ENCODE peak calls at places on chromosomes 5 and 9, in six cellular contexts. One of them, this sample, is unnamed.

GRCh38 chr5:5421149-5421960 is 1.1 kb upstream of the ICE1 start:
- DNase-seq in uterus: no peak
- DNase-seq in sigmoid colon: no peak
- DNase-seq in right lobe of liver: no peak
- DNase-seq in endothelial cell of umbilical vein: peak; percentile 2
- DNase-seq in ovary: no peak
- DNase-seq in this sample: no peak

GRCh38 chr5:154087260-154087659 is 48.5 kb downstream of the MFAP3 start:
- DNase-seq in uterus: no peak
- DNase-seq in sigmoid colon: no peak
- DNase-seq in right lobe of liver: no peak
- DNase-seq in endothelial cell of umbilical vein: no peak
- DNase-seq in ovary: no peak
- DNase-seq in this sample: no peak

GRCh38 chr5:150303070-150303595 is 428 bp upstream of the ARSI start:
- DNase-seq in uterus: peak; percentile 49
- DNase-seq in sigmoid colon: no peak
- DNase-seq in right lobe of liver: no peak
- DNase-seq in endothelial cell of umbilical vein: no peak
- DNase-seq in ovary: no peak
- DNase-seq in this sample: no peak

GRCh38 chr5:32202394-32202793 is 28.3 kb upstream of the GOLPH3 start:
- DNase-seq in uterus: no peak
- DNase-seq in sigmoid colon: no peak
- DNase-seq in right lobe of liver: no peak
- DNase-seq in endothelial cell of umbilical vein: no peak
- DNase-seq in ovary: no peak
- DNase-seq in this sample: no peak

GRCh38 chr9:38434833-38435232 is 10.6 kb upstream of the IGFBPL1 start:
- DNase-seq in uterus: no peak
- DNase-seq in sigmoid colon: no peak
- DNase-seq in right lobe of liver: no peak
- DNase-seq in endothelial cell of umbilical vein: no peak
- DNase-seq in ovary: no peak
- DNase-seq in this sample: no peak

GRCh38 chr9:15357050-15357653 is 50.1 kb upstream of the TTC39B start:
- DNase-seq in uterus: no peak
- DNase-seq in sigmoid colon: no peak
- DNase-seq in right lobe of liver: no peak
- DNase-seq in endothelial cell of umbilical vein: no peak
- DNase-seq in ovary: no peak
- DNase-seq in this sample: no peak

GRCh38 chr5:123007292-123007691 is 29.2 kb downstream of the PPIC start:
- DNase-seq in uterus: no peak
- DNase-seq in sigmoid colon: no peak
- DNase-seq in right lobe of liver: no peak
- DNase-seq in endothelial cell of umbilical vein: no peak
- DNase-seq in ovary: no peak
- DNase-seq in this sample: no peak

GRCh38 chr5:74625742-74626241 is 14.7 kb downstream of the ENC1 start:
- DNase-seq in uterus: no peak
- DNase-seq in sigmoid colon: no peak
- DNase-seq in right lobe of liver: no peak
- DNase-seq in endothelial cell of umbilical vein: peak; percentile 49
- DNase-seq in ovary: no peak
- DNase-seq in this sample: no peak

GRCh38 chr9:14957054-14957453 is 46.8 kb upstream of the FREM1 start:
- DNase-seq in uterus: no peak
- DNase-seq in sigmoid colon: no peak
- DNase-seq in right lobe of liver: no peak
- DNase-seq in endothelial cell of umbilical vein: no peak
- DNase-seq in ovary: no peak
- DNase-seq in this sample: no peak

GRCh38 chr9:110444911-110445310 is 107.2 kb upstream of the TXNDC8 start:
- DNase-seq in uterus: no peak
- DNase-seq in sigmoid colon: no peak
- DNase-seq in right lobe of liver: no peak
- DNase-seq in endothelial cell of umbilical vein: no peak
- DNase-seq in ovary: no peak
- DNase-seq in this sample: no peak

GRCh38 chr9:110443146-110443877 is 105.6 kb upstream of the TXNDC8 start:
- DNase-seq in uterus: no peak
- DNase-seq in sigmoid colon: no peak
- DNase-seq in right lobe of liver: no peak
- DNase-seq in endothelial cell of umbilical vein: no peak
- DNase-seq in ovary: no peak
- DNase-seq in this sample: no peak

GRCh38 chr9:110443878-110444245 is 106.2 kb upstream of the TXNDC8 start:
- DNase-seq in uterus: no peak
- DNase-seq in sigmoid colon: no peak
- DNase-seq in right lobe of liver: no peak
- DNase-seq in endothelial cell of umbilical vein: no peak
- DNase-seq in ovary: no peak
- DNase-seq in this sample: no peak

GRCh38 chr9:110440161-110440560 is 102.5 kb upstream of the TXNDC8 start:
- DNase-seq in uterus: no peak
- DNase-seq in sigmoid colon: no peak
- DNase-seq in right lobe of liver: no peak
- DNase-seq in endothelial cell of umbilical vein: no peak
- DNase-seq in ovary: no peak
- DNase-seq in this sample: no peak

DNA sequence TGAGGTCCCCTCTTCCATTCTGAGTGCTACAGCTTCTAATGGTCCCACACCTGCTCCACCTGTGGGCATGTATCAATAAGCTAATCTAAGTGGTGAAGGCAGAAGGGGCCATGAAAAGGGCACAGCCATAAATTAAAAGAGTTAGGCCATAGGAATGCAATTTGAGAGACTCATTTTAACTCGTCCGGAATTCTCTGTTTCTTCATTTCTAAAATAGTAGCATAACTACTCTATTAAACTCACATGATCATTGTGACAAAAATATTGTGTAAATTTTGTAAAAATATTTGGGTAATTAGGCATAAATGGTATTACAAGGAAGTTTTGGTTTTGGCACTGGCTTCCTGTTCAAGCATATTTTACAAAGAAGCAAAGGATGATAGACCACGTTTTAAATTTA is 103.1 kb upstream of the TXNDC8 start:
- DNase-seq in uterus: no peak
- DNase-seq in sigmoid colon: no peak
- DNase-seq in right lobe of liver: no peak
- DNase-seq in endothelial cell of umbilical vein: no peak
- DNase-seq in ovary: no peak
- DNase-seq in this sample: no peak
- H3K4me1 ChIP-seq in uterus: no peaks in the 10 kb centered on the region
- H3K4me1 ChIP-seq in sigmoid colon: no peaks in the 10 kb centered on the region
- H3K4me1 ChIP-seq in right lobe of liver: no peaks in the 10 kb centered on the region
- H3K4me1 ChIP-seq in endothelial cell of umbilical vein: no peaks in the 10 kb centered on the region
- H3K4me1 ChIP-seq in ovary: no peaks in the 10 kb centered on the region
- H3K4me1 ChIP-seq in this sample: no peaks in the 10 kb centered on the region

DNA sequence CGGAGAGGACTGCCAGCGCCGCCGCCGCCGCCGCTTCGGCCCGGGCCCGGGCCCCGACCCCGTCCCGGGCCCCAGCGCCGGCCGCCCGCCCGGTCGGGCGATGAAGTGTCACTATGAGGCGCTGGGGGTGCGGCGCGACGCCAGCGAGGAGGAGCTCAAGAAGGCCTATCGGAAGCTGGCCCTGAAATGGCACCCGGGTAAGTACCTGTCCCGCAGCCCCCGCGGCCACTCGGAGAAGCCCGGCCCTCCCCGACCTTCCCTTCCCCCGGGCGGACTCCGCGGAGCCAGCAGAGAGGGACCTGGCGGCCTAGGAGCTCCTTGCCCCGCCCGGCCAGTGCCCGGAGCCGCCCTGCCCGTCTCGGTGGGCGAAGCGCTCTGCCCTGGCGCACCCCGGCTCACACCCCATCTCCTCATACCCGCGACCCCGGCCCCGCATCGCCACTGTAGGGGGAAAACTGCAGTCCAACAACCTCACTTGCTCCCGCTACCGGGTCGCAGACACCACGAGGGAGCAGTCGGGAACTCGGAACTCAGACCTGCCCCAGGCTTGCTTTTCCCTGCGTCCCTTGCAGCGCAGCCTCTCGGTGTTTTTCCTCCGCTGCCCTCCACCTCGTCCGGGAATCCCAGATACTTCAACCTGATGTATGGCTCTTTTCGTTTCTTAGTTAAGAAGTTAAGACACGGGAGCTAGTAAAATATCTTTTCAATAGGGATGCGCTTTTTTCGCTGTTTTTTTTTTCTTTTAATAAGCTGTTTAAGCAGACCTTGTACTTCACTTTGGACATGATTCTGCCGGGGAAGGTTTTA is 564 bp downstream of the DNAJC21 start:
- DNase-seq in uterus: peak; percentile 85
- DNase-seq in sigmoid colon: peak; percentile 96
- DNase-seq in right lobe of liver: peak; percentile 95
- DNase-seq in endothelial cell of umbilical vein: peak; percentile 69
- DNase-seq in ovary: peak; percentile 80
- DNase-seq in this sample: peak; percentile 83
- TF ChIP-seq POLR2A in uterus: no peak
- TF ChIP-seq POLR2A in sigmoid colon: no peak
- TF ChIP-seq POLR2A in right lobe of liver: peak; percentile 86
- TF ChIP-seq POLR2A in endothelial cell of umbilical vein: peak; percentile 47
- TF ChIP-seq POLR2A in ovary: peak; percentile 8
- TF ChIP-seq POLR2A in this sample: peak; percentile 71

GRCh38 chr5:113329981-113330380 is 104.8 kb downstream of the TSSK1B start:
- DNase-seq in uterus: no peak
- DNase-seq in sigmoid colon: no peak
- DNase-seq in right lobe of liver: no peak
- DNase-seq in endothelial cell of umbilical vein: no peak
- DNase-seq in ovary: no peak
- DNase-seq in this sample: no peak
- H3K4me1 ChIP-seq in uterus: no peaks in the 10 kb centered on the region
- H3K4me1 ChIP-seq in sigmoid colon: peaks cover 10% of the 10 kb centered on the region
- H3K4me1 ChIP-seq in right lobe of liver: peaks cover 18% of the 10 kb centered on the region
- H3K4me1 ChIP-seq in endothelial cell of umbilical vein: peaks cover 9% of the 10 kb centered on the region
- H3K4me1 ChIP-seq in ovary: no peaks in the 10 kb centered on the region
- H3K4me1 ChIP-seq in this sample: no peaks in the 10 kb centered on the region

DNA sequence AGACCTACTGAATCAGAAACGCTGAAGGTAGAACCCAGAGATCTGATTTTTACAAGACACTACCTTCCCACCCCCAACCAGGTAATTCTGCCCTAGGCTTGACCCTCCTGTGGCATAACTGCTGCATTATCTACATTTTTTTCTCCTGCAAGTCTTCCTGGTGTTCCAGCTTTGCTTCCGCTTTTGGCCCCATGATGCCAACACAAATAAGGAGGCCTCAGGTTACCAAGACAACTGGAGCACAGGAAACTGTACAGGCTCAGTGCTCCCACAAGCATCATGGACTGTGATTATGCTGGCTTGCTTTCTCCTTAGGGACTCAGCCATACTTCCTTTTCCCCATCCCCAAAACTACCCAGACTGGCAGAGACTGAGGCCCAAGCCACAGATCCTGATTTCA is 6.6 kb upstream of the MSMP start:
- DNase-seq in uterus: no peak
- DNase-seq in sigmoid colon: no peak
- DNase-seq in right lobe of liver: no peak
- DNase-seq in endothelial cell of umbilical vein: peak; percentile 94
- DNase-seq in ovary: no peak
- DNase-seq in this sample: no peak
- TF ChIP-seq POLR2A in uterus: no peak
- TF ChIP-seq POLR2A in sigmoid colon: no peak
- TF ChIP-seq POLR2A in right lobe of liver: no peak
- TF ChIP-seq POLR2A in endothelial cell of umbilical vein: peak; percentile 75
- TF ChIP-seq POLR2A in ovary: no peak
- TF ChIP-seq POLR2A in this sample: no peak

GRCh38 chr5:79509244-79509880 is 4.6 kb downstream of the HOMER1 start:
- DNase-seq in uterus: no peak
- DNase-seq in sigmoid colon: no peak
- DNase-seq in right lobe of liver: no peak
- DNase-seq in endothelial cell of umbilical vein: no peak
- DNase-seq in ovary: no peak
- DNase-seq in this sample: no peak
- H3K4me1 ChIP-seq in uterus: no peaks in the 10 kb centered on the region
- H3K4me1 ChIP-seq in sigmoid colon: no peaks in the 10 kb centered on the region
- H3K4me1 ChIP-seq in right lobe of liver: peaks cover 12% of the 10 kb centered on the region
- H3K4me1 ChIP-seq in endothelial cell of umbilical vein: peaks cover 22% of the 10 kb centered on the region
- H3K4me1 ChIP-seq in ovary: peaks cover 2% of the 10 kb centered on the region
- H3K4me1 ChIP-seq in this sample: no peaks in the 10 kb centered on the region

GRCh38 chr5:115503420-115503819 is 41.2 kb downstream of the FEM1C start:
- DNase-seq in uterus: no peak
- DNase-seq in sigmoid colon: no peak
- DNase-seq in right lobe of liver: no peak
- DNase-seq in endothelial cell of umbilical vein: no peak
- DNase-seq in ovary: no peak
- DNase-seq in this sample: no peak
- TF ChIP-seq POLR2A in uterus: no peak
- TF ChIP-seq POLR2A in sigmoid colon: no peak
- TF ChIP-seq POLR2A in right lobe of liver: no peak
- TF ChIP-seq POLR2A in endothelial cell of umbilical vein: no peak
- TF ChIP-seq POLR2A in ovary: no peak
- TF ChIP-seq POLR2A in this sample: no peak

GRCh38 chr9:111253742-111254437 is 76.1 kb downstream of the OR2K2 start:
- DNase-seq in uterus: no peak
- DNase-seq in sigmoid colon: no peak
- DNase-seq in right lobe of liver: no peak
- DNase-seq in endothelial cell of umbilical vein: no peak
- DNase-seq in ovary: no peak
- DNase-seq in this sample: no peak

GRCh38 chr9:111251453-111251837 is 78.6 kb downstream of the OR2K2 start:
- DNase-seq in uterus: no peak
- DNase-seq in sigmoid colon: no peak
- DNase-seq in right lobe of liver: no peak
- DNase-seq in endothelial cell of umbilical vein: no peak
- DNase-seq in ovary: no peak
- DNase-seq in this sample: no peak

DNA sequence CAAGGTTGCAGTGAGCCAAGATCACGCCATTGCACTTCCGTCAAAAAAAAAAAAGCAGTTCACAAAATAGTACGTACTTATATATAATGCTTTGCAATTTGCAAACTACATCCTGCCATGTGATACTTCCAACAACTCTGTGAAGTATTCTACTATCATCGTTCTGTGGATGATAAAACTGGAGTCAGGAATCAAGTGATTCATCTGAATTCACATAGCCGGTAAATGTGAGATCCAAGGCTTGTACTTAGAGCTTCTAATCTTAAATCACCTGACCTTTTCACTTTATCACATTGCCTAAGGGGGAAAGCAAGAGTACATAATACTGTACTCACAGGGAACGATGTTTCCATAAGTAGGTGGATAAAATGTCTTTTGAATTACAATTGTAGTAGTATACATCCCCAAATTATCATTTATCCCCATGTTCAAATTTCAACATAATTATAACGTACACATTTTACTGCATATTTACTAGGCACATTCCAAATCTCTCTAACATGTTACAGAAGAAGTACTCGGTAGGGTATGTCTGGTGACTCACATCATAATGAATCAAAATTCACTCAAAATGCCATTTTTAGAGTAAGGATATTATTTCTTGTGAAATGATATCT is 79.1 kb downstream of the OR2K2 start:
- DNase-seq in uterus: no peak
- DNase-seq in sigmoid colon: no peak
- DNase-seq in right lobe of liver: no peak
- DNase-seq in endothelial cell of umbilical vein: no peak
- DNase-seq in ovary: no peak
- DNase-seq in this sample: no peak
- H3K4me1 ChIP-seq in uterus: no peaks in the 10 kb centered on the region
- H3K4me1 ChIP-seq in sigmoid colon: no peaks in the 10 kb centered on the region
- H3K4me1 ChIP-seq in right lobe of liver: no peaks in the 10 kb centered on the region
- H3K4me1 ChIP-seq in endothelial cell of umbilical vein: no peaks in the 10 kb centered on the region
- H3K4me1 ChIP-seq in ovary: no peaks in the 10 kb centered on the region
- H3K4me1 ChIP-seq in this sample: no peaks in the 10 kb centered on the region

This sample was measured in prostate gland.